ENCODE peak calls at places on chromosomes 5 and 9, in seven cellular contexts. F, Q, V, I, Z, K and O are unnamed samples.

GRCh38 chr5:178383919-178384814 is 151.6 kb upstream of the PHYKPL start:
- ATAC-seq in F (no peak), Q (no peak), V (no peak), I (peak; percentile 66), Z (no peak), K (peak; percentile 43), O (no peak)

GRCh38 chr9:132923346-132923902 is 21.0 kb downstream of the TSC1 start:
- ATAC-seq in F (no peak), Q (no peak), V (no peak), I (no peak), Z (no peak), K (no peak), O (no peak)

GRCh38 chr9:80144856-80145255 is 573.1 kb downstream of the TLE4 start:
- ATAC-seq in F (no peak), Q (no peak), V (no peak), I (no peak), Z (no peak), K (no peak), O (no peak)

GRCh38 chr5:17343675-17344074 is 126.2 kb downstream of the BASP1 start:
- ATAC-seq in F (no peak), Q (no peak), V (peak; percentile 68), I (no peak), Z (no peak), K (no peak), O (peak; percentile 39)

GRCh38 chr9:6024035-6024554 is 8.7 kb upstream of the RANBP6 start:
- ATAC-seq in F (peak; percentile 85), Q (peak; percentile 80), V (peak; percentile 52), I (no peak), Z (peak; percentile 53), K (no peak), O (peak; percentile 85)

GRCh38 chr5:759111-759741 is 25.3 kb downstream of the ZDHHC11B start:
- ATAC-seq in F (peak; percentile 68), Q (peak; percentile 89), V (peak; percentile 67), I (peak; percentile 86), Z (peak; percentile 84), K (peak; percentile 72), O (no peak)

GRCh38 chr9:19373527-19373926 is 6.5 kb downstream of the RPS6 start:
- ATAC-seq in F (no peak), Q (no peak), V (no peak), I (no peak), Z (no peak), K (no peak), O (no peak)

GRCh38 chr9:111759762-111760639 is 34.7 kb downstream of the SHOC1 start:
- ATAC-seq in F (peak; percentile 72), Q (peak; percentile 73), V (peak; percentile 93), I (peak; percentile 84), Z (peak; percentile 88), K (peak; percentile 51), O (peak; percentile 99)

GRCh38 chr9:136568288-136569081 is 22.6 kb upstream of the NOTCH1 start:
- ATAC-seq in F (peak; percentile 5), Q (no peak), V (no peak), I (peak; percentile 17), Z (no peak), K (peak; percentile 17), O (peak; percentile 4)

GRCh38 chr5:128498844-128499455 is 39.1 kb downstream of the FBN2 start:
- ATAC-seq in F (no peak), Q (no peak), V (peak; percentile 70), I (no peak), Z (no peak), K (no peak), O (peak; percentile 71)

GRCh38 chr5:31157719-31158118 is 35.8 kb upstream of the CDH6 start:
- ATAC-seq in F (no peak), Q (no peak), V (no peak), I (no peak), Z (no peak), K (no peak), O (no peak)

GRCh38 chr9:77841739-77842386 is 189.7 kb downstream of the GNAQ start:
- ATAC-seq in F (no peak), Q (peak; percentile 20), V (peak; percentile 47), I (no peak), Z (peak; percentile 73), K (no peak), O (peak; percentile 33)

GRCh38 chr5:76851713-76852369 is 2.0 kb downstream of the S100Z start:
- ATAC-seq in F (no peak), Q (no peak), V (no peak), I (peak; percentile 66), Z (no peak), K (no peak), O (no peak)